ENCODE peak calls at places on chromosomes 11 and 22, in six cellular contexts. W is GM23338, X is SK-N-SH, Y is OCI-LY7, F is neural progenitor cell, D is GM23248. Z is an unnamed sample.

GRCh38 chr11:47689480-47689879 is 25.7 kb downstream of the AGBL2 start:
- DNase-seq in W (no peak), D (no peak), F (no peak), Y (no peak), X (no peak), Z (no peak)

GRCh38 chr11:109527496-109527895 is 105.5 kb downstream of the C11orf87 start:
- DNase-seq in W (no peak), D (peak; percentile 52), Y (no peak), F (no peak), X (no peak), Z (no peak)

GRCh38 chr11:65793144-65793581 is 6.3 kb downstream of the OVOL1 start:
- DNase-seq in X (peak; percentile 25), D (no peak), F (no peak), W (no peak), Y (no peak), Z (peak; percentile 92)

GRCh38 chr22:16789860-16790493 is 35.2 kb downstream of the XKR3 start:
- DNase-seq in W (no peak), F (no peak), D (no peak), X (no peak), Y (no peak), Z (no peak)

GRCh38 chr11:91374794-91375193 is 849.8 kb upstream of the FAT3 start:
- DNase-seq in W (no peak), X (no peak), F (no peak), D (no peak), Y (no peak), Z (no peak)

GRCh38 chr11:117517097-117517496 is 189.4 kb downstream of the CEP164 start:
- DNase-seq in Y (no peak), W (no peak), F (no peak), D (no peak), X (no peak), Z (no peak)

GRCh38 chr11:68525930-68526329 is 65.4 kb downstream of the PPP6R3 start:
- DNase-seq in X (no peak), F (no peak), Y (no peak), D (no peak), W (no peak), Z (peak; percentile 79)

GRCh38 chr11:119167933-119168332 is 592 bp upstream of the NLRX1 start:
- DNase-seq in D (peak; percentile 46), X (no peak), W (no peak), F (no peak), Y (no peak), Z (peak; percentile 58)

GRCh38 chr11:13837286-13837685 is 125.2 kb upstream of the SPON1 start:
- DNase-seq in D (peak; percentile 33), Y (no peak), W (no peak), X (no peak), F (no peak), Z (peak; percentile 94)

GRCh38 chr11:17535488-17535887 is 8.7 kb downstream of the USH1C start:
- DNase-seq in X (no peak), F (no peak), W (no peak), D (no peak), Y (no peak), Z (no peak)
- TF ChIP-seq EZH2phosphoT487 in X (no peak), F (no peak), W (no peak), D (no peak), Y (no peak), Z (no peak)

GRCh38 chr11:85791326-85791990 is 19.5 kb downstream of the SYTL2 start:
- DNase-seq in W (no peak), F (no peak), X (no peak), Y (no peak), D (no peak), Z (no peak)

GRCh38 chr11:85784480-85784879 is 26.5 kb downstream of the SYTL2 start:
- DNase-seq in Y (no peak), F (no peak), W (no peak), X (no peak), D (no peak), Z (no peak)

GRCh38 chr11:85784907-85785306 is 26.0 kb downstream of the SYTL2 start:
- DNase-seq in W (peak; percentile 29), F (no peak), D (no peak), X (no peak), Y (no peak), Z (no peak)

GRCh38 chr11:85787168-85787567 is 23.8 kb downstream of the SYTL2 start:
- DNase-seq in W (no peak), D (no peak), F (no peak), Y (no peak), X (no peak), Z (no peak)

DNA sequence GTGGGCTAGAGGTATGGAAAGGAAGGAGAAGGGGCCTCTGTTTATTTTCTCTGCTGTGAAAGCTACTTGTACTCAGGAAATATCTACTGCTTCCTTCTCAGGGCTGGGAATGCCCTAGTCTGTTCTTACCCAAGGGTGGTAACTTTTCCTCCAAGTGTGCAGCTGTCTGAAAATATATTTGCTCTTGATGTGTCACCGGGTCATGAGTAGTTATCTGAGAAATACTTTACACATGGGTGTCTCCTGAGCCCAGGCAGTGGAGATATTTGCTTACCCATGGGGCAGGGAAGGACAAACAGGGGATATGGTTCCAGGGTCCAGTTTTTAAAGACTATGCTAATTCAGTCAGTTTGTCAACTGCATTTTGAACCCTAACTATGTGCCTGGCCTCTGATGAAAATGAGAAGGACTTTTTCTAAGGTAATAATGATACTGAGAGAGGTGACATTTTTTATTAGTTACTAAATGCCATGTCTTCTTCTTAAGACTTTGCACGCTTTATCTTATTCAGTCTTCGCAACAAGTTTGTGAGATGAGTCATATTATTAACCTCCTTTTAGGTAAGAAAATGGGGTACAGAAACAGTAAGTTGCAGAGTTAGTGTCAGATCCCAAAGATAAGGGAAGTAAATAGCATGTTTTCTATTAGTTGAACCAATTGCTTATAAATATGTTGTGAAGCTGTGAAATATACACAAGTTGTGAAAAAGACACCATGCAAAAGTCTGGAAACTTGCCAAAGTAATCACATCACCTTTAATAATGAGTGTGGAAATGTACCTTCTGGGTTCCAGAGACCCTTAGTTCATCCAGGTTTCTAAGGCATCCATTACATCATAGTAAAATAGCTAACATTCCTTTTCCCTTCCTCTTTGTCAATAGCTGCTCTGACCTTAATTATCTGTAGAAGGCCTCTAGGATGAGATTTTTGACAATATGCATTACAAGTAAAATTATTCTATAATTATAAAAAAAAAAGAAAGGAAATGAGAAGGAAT is 22.8 kb downstream of the SYTL2 start:
- DNase-seq in F (no peak), D (peak; percentile 15), X (no peak), W (peak; percentile 30), Y (no peak), Z (peak; percentile 93)
- TF ChIP-seq EZH2phosphoT487 in F (no peak), D (no peak), X (no peak), W (no peak), Y (no peak), Z (no peak)

GRCh38 chr11:134731562-134731961 is 319.5 kb upstream of the B3GAT1 start:
- DNase-seq in Y (no peak), F (peak; percentile 91), D (no peak), X (no peak), W (peak; percentile 80), Z (no peak)

GRCh38 chr11:134737563-134738510 is 325.8 kb upstream of the B3GAT1 start:
- DNase-seq in Y (no peak), F (no peak), D (no peak), W (no peak), X (no peak), Z (no peak)

GRCh38 chr11:134736251-134737072 is 324.4 kb upstream of the B3GAT1 start:
- DNase-seq in F (no peak), X (no peak), Y (no peak), W (no peak), D (no peak), Z (no peak)

GRCh38 chr11:134734894-134735293 is 322.9 kb upstream of the B3GAT1 start:
- DNase-seq in F (no peak), D (no peak), W (no peak), X (no peak), Y (no peak), Z (no peak)

GRCh38 chr11:134734446-134734845 is 322.4 kb upstream of the B3GAT1 start:
- DNase-seq in Y (no peak), F (no peak), X (no peak), W (no peak), D (no peak), Z (no peak)
- TF ChIP-seq EZH2phosphoT487 in Y (no peak), F (no peak), X (no peak), W (no peak), D (no peak), Z (no peak)

GRCh38 chr11:11972148-11972547 is 36.3 kb downstream of the DKK3 start:
- DNase-seq in W (no peak), X (no peak), F (no peak), D (no peak), Y (no peak), Z (no peak)

GRCh38 chr11:11975201-11976092 is 33.0 kb downstream of the DKK3 start:
- DNase-seq in W (no peak), F (no peak), D (no peak), X (no peak), Y (no peak), Z (peak; percentile 10)

GRCh38 chr11:11972942-11973341 is 35.5 kb downstream of the DKK3 start:
- DNase-seq in W (no peak), F (no peak), X (no peak), Y (no peak), D (no peak), Z (no peak)

GRCh38 chr11:11973866-11974265 is 34.6 kb downstream of the DKK3 start:
- DNase-seq in W (no peak), Y (no peak), D (no peak), F (no peak), X (no peak), Z (no peak)

DNA sequence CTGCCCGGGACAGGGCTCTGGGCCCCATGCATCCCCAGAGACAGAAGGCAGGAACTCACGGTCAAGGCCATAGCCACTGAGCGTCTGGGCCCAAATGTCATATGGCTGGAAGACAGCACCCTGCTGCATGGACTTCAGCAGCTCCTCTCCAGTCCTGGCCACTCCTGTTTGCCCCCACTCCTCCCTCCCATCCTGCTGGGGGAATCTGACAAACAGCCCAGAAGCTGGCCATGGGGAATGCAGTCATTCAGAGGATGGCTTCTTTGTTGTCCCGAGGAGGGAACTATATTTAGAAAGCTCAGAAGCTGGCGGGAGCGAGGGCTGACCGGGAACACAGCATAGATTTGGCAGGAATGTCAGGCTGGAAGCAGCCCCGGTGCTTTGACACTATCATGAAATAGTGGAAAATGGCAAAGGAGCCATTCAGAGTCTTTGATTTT is 35.0 kb downstream of the DKK3 start:
- DNase-seq in X (no peak), D (peak; percentile 81), Y (no peak), F (no peak), W (no peak), Z (no peak)
- TF ChIP-seq EZH2phosphoT487 in X (no peak), D (no peak), Y (no peak), F (no peak), W (no peak), Z (no peak)

DNA sequence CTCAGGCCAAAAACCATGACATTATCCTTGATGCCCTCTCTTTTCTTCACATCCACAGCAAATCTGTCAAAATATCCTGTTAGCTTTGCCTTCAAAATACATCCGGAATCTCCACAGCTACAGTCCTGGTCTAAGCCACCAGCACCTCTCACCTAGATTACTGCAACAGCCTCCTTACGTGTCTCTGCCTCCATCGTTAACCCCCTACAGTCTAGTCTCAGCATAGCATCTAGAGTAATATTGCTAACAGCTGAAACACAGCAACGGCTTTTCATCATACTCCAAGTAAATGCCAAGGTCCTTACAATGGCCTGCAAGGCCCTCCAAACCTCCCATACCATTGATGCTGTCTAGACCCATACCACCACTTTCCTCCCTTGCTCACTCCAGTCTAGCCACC is 4.4 kb downstream of the TSG101 start:
- DNase-seq in W (peak; percentile 54), Y (peak; percentile 33), F (peak; percentile 9), D (peak; percentile 30), X (peak; percentile 11), Z (no peak)
- TF ChIP-seq EZH2phosphoT487 in W (no peak), Y (no peak), F (no peak), D (no peak), X (no peak), Z (no peak)

GRCh38 chr11:97667057-97667456 is 1277.2 kb downstream of the JRKL start:
- DNase-seq in F (no peak), W (no peak), X (no peak), D (no peak), Y (no peak), Z (no peak)
- TF ChIP-seq EZH2phosphoT487 in F (no peak), W (no peak), X (no peak), D (no peak), Y (no peak), Z (no peak)

Z was measured in PC-3.